ENCODE peak calls at places on chromosome 5, in six cellular contexts. F, A, K, W, Q and E are unnamed samples.

GRCh38 chr5:91306497-91306896 is 76.6 kb downstream of the ARRDC3 start:
- DNase-seq in F (peak), A (no peak), K (no peak), W (no peak), Q (no peak), E (no peak)

GRCh38 chr5:134129411-134130238 is 15.1 kb downstream of the TCF7 start:
- DNase-seq in F (no peak), A (no peak), K (no peak), W (no peak), Q (no peak), E (no peak)

GRCh38 chr5:95673076-95673475 is 9.7 kb downstream of the SPATA9 start:
- DNase-seq in F (peak), A (no peak), K (peak), W (no peak), Q (peak), E (no peak)

GRCh38 chr5:98865690-98866089 is 63.1 kb downstream of the CHD1 start:
- DNase-seq in F (no peak), A (no peak), K (no peak), W (no peak), Q (no peak), E (no peak)

GRCh38 chr5:179239256-179240135 is 105.8 kb downstream of the ADAMTS2 start:
- DNase-seq in F (no peak), A (peak), K (no peak), W (no peak), Q (no peak), E (no peak)

GRCh38 chr5:57185301-57185700 is 11.4 kb downstream of the GPBP1 start:
- DNase-seq in F (no peak), A (no peak), K (no peak), W (no peak), Q (no peak), E (no peak)

GRCh38 chr5:31798168-31798567 is 159.2 kb downstream of the PDZD2 start:
- DNase-seq in F (no peak), A (no peak), K (no peak), W (no peak), Q (no peak), E (no peak)

GRCh38 chr5:36242534-36243144 is 914 bp upstream of the NADK2 start:
- DNase-seq in F (no peak), A (no peak), K (no peak), W (no peak), Q (no peak), E (no peak)

GRCh38 chr5:73591102-73591695 is 25.7 kb downstream of the UTP15 start:
- DNase-seq in F (peak), A (no peak), K (peak), W (no peak), Q (peak), E (peak)

GRCh38 chr5:139982157-139982974 is 60.7 kb downstream of the NRG2 start:
- DNase-seq in F (peak), A (no peak), K (peak), W (no peak), Q (peak), E (peak)

GRCh38 chr5:90949469-90950358 is 391.1 kb downstream of the ADGRV1 start:
- DNase-seq in F (no peak), A (no peak), K (no peak), W (no peak), Q (no peak), E (no peak)

GRCh38 chr5:180172447-180173197 is 36.4 kb downstream of the RASGEF1C start:
- DNase-seq in F (no peak), A (no peak), K (no peak), W (no peak), Q (no peak), E (no peak)

GRCh38 chr5:54882841-54883240 is 102.6 kb downstream of the ESM1 start:
- DNase-seq in F (no peak), A (no peak), K (no peak), W (no peak), Q (no peak), E (no peak)

GRCh38 chr5:54882101-54882500 is 103.3 kb downstream of the ESM1 start:
- DNase-seq in F (no peak), A (no peak), K (no peak), W (no peak), Q (no peak), E (no peak)

GRCh38 chr5:54885636-54886035 is 99.8 kb downstream of the ESM1 start:
- DNase-seq in F (no peak), A (peak), K (no peak), W (no peak), Q (no peak), E (no peak)

GRCh38 chr5:54884195-54884536 is 101.2 kb downstream of the ESM1 start:
- DNase-seq in F (no peak), A (no peak), K (no peak), W (no peak), Q (no peak), E (no peak)

DNA sequence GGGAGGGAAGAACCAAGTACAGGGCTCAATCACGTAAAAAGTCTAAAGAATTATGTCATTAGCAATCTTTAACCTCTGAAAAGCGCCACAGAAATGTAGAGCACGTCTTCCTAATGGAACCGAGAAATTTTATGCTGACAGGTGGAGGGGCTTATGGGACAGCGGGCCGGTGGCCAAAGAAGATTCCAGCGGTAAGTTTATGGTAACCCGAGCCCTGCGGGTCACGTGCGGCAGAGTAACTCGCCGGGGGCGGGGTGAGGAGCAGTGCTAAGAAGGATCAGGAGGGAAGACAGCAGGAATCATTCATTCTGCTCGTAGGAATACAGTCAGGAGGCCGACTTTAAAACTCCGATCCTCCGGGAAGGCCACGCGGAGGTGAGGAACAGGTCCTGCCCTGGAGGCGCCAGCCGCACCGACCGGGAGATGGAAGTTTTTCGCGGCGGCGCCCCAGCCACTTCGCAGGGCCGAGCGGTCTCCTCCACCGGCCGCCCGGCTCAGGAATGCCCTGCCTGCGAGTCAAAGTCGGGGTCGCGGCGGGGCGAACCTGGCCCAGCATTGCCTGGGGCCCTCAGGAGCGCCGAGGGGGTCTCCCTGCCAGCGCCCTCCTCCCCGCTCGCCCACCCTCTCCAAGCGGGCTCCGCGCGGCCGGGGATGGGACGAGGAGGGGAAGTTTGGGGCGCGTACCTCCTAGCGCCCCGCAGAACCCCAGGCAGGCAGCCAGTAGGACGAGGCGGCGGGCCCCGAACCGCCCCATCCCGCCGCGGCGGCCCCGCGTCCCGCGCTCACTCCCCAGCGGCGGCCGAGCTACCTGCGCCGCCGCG is 101.8 kb downstream of the ESM1 start:
- DNase-seq in F (peak), A (peak), K (peak), W (peak), Q (peak), E (peak)
- H3K4ac ChIP-seq in F (peak), A (no peak), K (no peak), W (no peak), Q (no peak), E (no peak)

DNA sequence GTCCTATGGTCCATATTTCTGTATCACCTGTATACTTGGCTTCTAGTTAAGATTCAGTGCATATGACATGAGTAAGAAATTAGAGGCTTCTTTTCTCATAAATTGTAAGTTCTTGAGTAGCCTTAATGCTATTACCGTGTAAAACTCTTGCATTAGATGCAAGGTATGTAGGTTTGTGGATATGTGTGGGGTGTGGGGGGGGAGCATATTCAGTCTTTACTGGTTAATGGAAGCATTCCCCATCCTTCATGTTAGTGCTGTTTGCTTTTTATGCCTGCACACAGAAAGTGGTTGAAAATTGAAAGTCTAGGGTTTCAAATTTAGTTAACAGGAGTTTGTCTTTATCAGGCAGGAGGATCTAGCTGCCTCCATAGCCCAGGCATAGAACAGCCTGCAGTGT is 16.1 kb downstream of the RAI14 start:
- DNase-seq in F (no peak), A (no peak), K (no peak), W (no peak), Q (no peak), E (no peak)
- H3K14ac ChIP-seq in F (peak), A (no peak), K (no peak), W (no peak), Q (no peak), E (no peak)

DNA sequence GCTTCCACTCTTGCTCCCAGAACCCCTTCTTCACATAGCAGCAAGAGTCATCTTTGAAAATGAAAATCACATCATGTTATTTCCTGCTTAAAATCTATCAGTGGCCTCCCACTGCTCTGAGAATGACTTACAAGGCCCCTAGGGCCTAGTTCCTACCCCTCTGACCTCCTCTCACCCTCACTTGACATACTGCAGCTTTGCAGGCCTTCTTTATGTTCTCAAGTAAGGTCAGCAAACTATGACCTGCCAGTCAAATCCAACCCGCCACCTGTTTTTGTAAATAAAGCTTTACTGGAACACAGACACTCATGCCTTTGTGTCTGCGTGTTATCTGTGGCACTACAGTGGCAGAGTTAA is 185.7 kb downstream of the NR3C1 start:
- DNase-seq in F (no peak), A (no peak), K (no peak), W (no peak), Q (no peak), E (no peak)
- H3K18ac ChIP-seq in F (peak), A (no peak), K (no peak), W (no peak), Q (no peak), E (no peak)

GRCh38 chr5:64707191-64707590 is 16.9 kb downstream of the SHISAL2B start:
- DNase-seq in F (no peak), A (no peak), K (no peak), W (no peak), Q (no peak), E (no peak)
- H3K4ac ChIP-seq in F (no peak), A (no peak), K (no peak), W (no peak), Q (no peak), E (no peak)

DNA sequence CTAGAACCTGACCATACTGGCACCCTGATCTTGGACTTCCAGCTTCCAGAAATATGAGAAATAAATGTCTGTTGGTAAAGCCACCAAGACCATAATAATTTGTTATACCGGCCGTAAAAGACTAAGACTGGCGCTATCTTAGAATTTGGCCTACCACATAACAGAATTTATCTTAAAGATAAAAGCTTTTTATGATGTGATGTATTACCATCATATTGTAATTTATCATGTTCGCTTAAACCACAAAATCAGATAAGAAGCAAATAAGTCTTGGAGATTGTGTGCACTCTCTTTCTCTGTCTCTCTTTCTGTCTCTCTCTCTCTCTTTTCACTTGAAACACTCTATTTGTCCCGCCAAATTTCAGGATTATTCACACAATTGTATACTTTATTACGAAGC is 35.6 kb downstream of the FST start:
- DNase-seq in F (no peak), A (no peak), K (no peak), W (no peak), Q (no peak), E (no peak)
- H3K14ac ChIP-seq in F (no peak), A (no peak), K (no peak), W (no peak), Q (no peak), E (no peak)

GRCh38 chr5:107867266-107867665 is 196.5 kb upstream of the EFNA5 start:
- DNase-seq in F (peak), A (no peak), K (no peak), W (no peak), Q (no peak), E (no peak)
- H3K18ac ChIP-seq in F (no peak), A (no peak), K (no peak), W (no peak), Q (no peak), E (no peak)

DNA sequence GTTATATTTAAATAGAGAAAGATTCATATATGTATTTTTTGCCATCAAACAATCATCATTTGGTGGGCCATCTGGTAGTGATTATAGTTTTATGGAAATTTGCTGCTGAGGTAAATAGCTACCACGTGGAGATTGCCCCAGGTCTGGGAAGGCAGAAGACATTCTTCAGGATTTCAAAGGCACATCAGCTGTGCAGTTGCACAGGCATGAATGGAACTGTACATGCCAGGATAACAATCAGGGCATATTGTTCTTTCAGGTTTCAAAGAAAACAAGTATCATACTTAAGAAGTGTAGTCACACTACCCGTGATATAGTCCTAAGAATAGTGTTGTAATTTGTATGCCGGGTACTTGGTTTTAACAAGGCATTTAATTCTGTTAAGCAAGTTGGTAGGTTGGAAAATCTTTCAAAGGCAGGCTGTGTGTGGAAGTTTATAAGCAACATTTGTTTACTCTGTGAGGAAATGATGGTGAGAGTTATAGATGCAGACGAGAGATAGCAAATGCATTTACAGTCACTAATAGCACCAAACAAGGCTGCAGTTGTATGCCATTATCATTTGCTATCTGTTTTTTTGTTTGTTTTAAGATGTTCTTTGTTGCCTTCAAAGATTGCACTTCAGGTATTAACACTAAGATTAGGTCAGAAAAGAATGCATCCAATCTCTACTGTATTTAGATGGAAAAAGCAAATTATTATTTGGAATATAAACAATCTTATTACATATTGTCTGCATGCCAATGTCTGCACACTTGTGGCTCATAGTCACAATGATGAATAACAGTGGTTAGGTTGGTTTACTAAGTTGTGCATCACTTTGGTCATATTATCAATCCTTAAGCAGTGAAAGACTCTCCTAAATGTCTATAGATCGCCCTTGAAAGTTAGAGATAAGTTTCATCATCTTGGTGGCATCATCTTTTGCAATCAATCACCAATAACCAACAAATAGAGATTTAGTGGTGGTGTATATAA is 55.3 kb downstream of the RPS23 start:
- DNase-seq in F (no peak), A (no peak), K (peak), W (no peak), Q (peak), E (no peak)
- H3K4ac ChIP-seq in F (no peak), A (no peak), K (no peak), W (no peak), Q (no peak), E (no peak)